ENCODE peak calls at places on chromosome 20, in nine cellular contexts. One of them, this sample, is unnamed.
A peak's percentile ranks its signal among the peaks of the same experiment; 100 is the strongest.

GRCh38 chr20:1177680-1178079 is 7.1 kb downstream of the TMEM74B start:
- DNase-seq in AG08395: no peak
- DNase-seq in choroid plexus epithelial cell: peak; percentile 22
- DNase-seq in NCI-H524 treated with DMSO at 0.1 percent for 48 hours: no peak
- DNase-seq in nephron progenitor cell: peak; percentile 39
- DNase-seq in NCI-H748 treated with DMSO at 0.1 percent for 48 hours: no peak
- DNase-seq in Calu3: peak; percentile 10
- DNase-seq in SHP77: no peak
- DNase-seq in NCI-H1694: no peak
- DNase-seq in this sample: peak; percentile 19

GRCh38 chr20:61762208-61762710 is 303.4 kb downstream of the TAF4 start:
- DNase-seq in nephron progenitor cell: no peak
- DNase-seq in NCI-H1694: no peak
- DNase-seq in NCI-H524 treated with DMSO at 0.1 percent for 48 hours: no peak
- DNase-seq in choroid plexus epithelial cell: no peak
- DNase-seq in Calu3: no peak
- DNase-seq in AG08395: no peak
- DNase-seq in SHP77: no peak
- DNase-seq in NCI-H748 treated with DMSO at 0.1 percent for 48 hours: no peak
- DNase-seq in this sample: peak; percentile 78

GRCh38 chr20:911882-912600 is 4.1 kb downstream of the ANGPT4 start:
- DNase-seq in nephron progenitor cell: no peak
- DNase-seq in AG08395: no peak
- DNase-seq in SHP77: no peak
- DNase-seq in NCI-H1694: no peak
- DNase-seq in NCI-H748 treated with DMSO at 0.1 percent for 48 hours: no peak
- DNase-seq in choroid plexus epithelial cell: no peak
- DNase-seq in NCI-H524 treated with DMSO at 0.1 percent for 48 hours: no peak
- DNase-seq in Calu3: peak; percentile 11
- DNase-seq in this sample: peak; percentile 38

GRCh38 chr20:3679749-3680700 is 1.8 kb downstream of the ADAM33 start:
- DNase-seq in SHP77: no peak
- DNase-seq in choroid plexus epithelial cell: peak; percentile 76
- DNase-seq in Calu3: no peak
- DNase-seq in nephron progenitor cell: no peak
- DNase-seq in NCI-H1694: no peak
- DNase-seq in AG08395: peak; percentile 92
- DNase-seq in NCI-H748 treated with DMSO at 0.1 percent for 48 hours: no peak
- DNase-seq in NCI-H524 treated with DMSO at 0.1 percent for 48 hours: no peak
- DNase-seq in this sample: no peak

GRCh38 chr20:51171141-51171540 is 148.2 kb upstream of the KCNG1 start:
- DNase-seq in NCI-H524 treated with DMSO at 0.1 percent for 48 hours: no peak
- DNase-seq in nephron progenitor cell: no peak
- DNase-seq in AG08395: no peak
- DNase-seq in SHP77: no peak
- DNase-seq in choroid plexus epithelial cell: no peak
- DNase-seq in NCI-H1694: no peak
- DNase-seq in Calu3: no peak
- DNase-seq in NCI-H748 treated with DMSO at 0.1 percent for 48 hours: no peak
- DNase-seq in this sample: no peak

GRCh38 chr20:45378191-45378590 is at the start of gene TP53TG5:
- DNase-seq in NCI-H748 treated with DMSO at 0.1 percent for 48 hours: no peak
- DNase-seq in NCI-H1694: no peak
- DNase-seq in Calu3: no peak
- DNase-seq in nephron progenitor cell: no peak
- DNase-seq in choroid plexus epithelial cell: no peak
- DNase-seq in NCI-H524 treated with DMSO at 0.1 percent for 48 hours: no peak
- DNase-seq in AG08395: no peak
- DNase-seq in SHP77: no peak
- DNase-seq in this sample: no peak

GRCh38 chr20:50580016-50580747 is 70.0 kb downstream of the PTPN1 start:
- DNase-seq in AG08395: peak; percentile 85
- DNase-seq in NCI-H1694: no peak
- DNase-seq in NCI-H524 treated with DMSO at 0.1 percent for 48 hours: no peak
- DNase-seq in SHP77: peak; percentile 14
- DNase-seq in nephron progenitor cell: peak; percentile 80
- DNase-seq in Calu3: peak; percentile 86
- DNase-seq in choroid plexus epithelial cell: peak; percentile 53
- DNase-seq in NCI-H748 treated with DMSO at 0.1 percent for 48 hours: no peak
- DNase-seq in this sample: no peak

GRCh38 chr20:50374541-50375078 is 135.6 kb upstream of the PTPN1 start:
- DNase-seq in NCI-H524 treated with DMSO at 0.1 percent for 48 hours: no peak
- DNase-seq in AG08395: no peak
- DNase-seq in nephron progenitor cell: no peak
- DNase-seq in NCI-H1694: no peak
- DNase-seq in SHP77: no peak
- DNase-seq in Calu3: no peak
- DNase-seq in NCI-H748 treated with DMSO at 0.1 percent for 48 hours: no peak
- DNase-seq in choroid plexus epithelial cell: no peak
- DNase-seq in this sample: no peak

GRCh38 chr20:52494244-52494643 is 302.7 kb upstream of the ZFP64 start:
- DNase-seq in AG08395: peak; percentile 81
- DNase-seq in SHP77: no peak
- DNase-seq in nephron progenitor cell: no peak
- DNase-seq in NCI-H1694: no peak
- DNase-seq in NCI-H524 treated with DMSO at 0.1 percent for 48 hours: no peak
- DNase-seq in Calu3: no peak
- DNase-seq in choroid plexus epithelial cell: peak; percentile 86
- DNase-seq in NCI-H748 treated with DMSO at 0.1 percent for 48 hours: no peak
- DNase-seq in this sample: no peak

GRCh38 chr20:41654884-41655283 is 36.7 kb upstream of the CHD6 start:
- DNase-seq in choroid plexus epithelial cell: peak; percentile 37
- DNase-seq in Calu3: peak; percentile 15
- DNase-seq in AG08395: peak; percentile 40
- DNase-seq in NCI-H1694: no peak
- DNase-seq in NCI-H748 treated with DMSO at 0.1 percent for 48 hours: no peak
- DNase-seq in nephron progenitor cell: peak; percentile 63
- DNase-seq in SHP77: no peak
- DNase-seq in NCI-H524 treated with DMSO at 0.1 percent for 48 hours: no peak
- DNase-seq in this sample: no peak

GRCh38 chr20:51462566-51463276 is 79.8 kb downstream of the NFATC2 start:
- DNase-seq in Calu3: no peak
- DNase-seq in NCI-H748 treated with DMSO at 0.1 percent for 48 hours: no peak
- DNase-seq in SHP77: no peak
- DNase-seq in NCI-H524 treated with DMSO at 0.1 percent for 48 hours: no peak
- DNase-seq in choroid plexus epithelial cell: peak; percentile 80
- DNase-seq in AG08395: peak; percentile 77
- DNase-seq in NCI-H1694: no peak
- DNase-seq in nephron progenitor cell: no peak
- DNase-seq in this sample: no peak

GRCh38 chr20:41697861-41698559 is 79.8 kb upstream of the CHD6 start:
- DNase-seq in NCI-H748 treated with DMSO at 0.1 percent for 48 hours: peak; percentile 81
- DNase-seq in NCI-H1694: peak; percentile 14
- DNase-seq in SHP77: peak; percentile 15
- DNase-seq in Calu3: peak; percentile 51
- DNase-seq in choroid plexus epithelial cell: peak; percentile 63
- DNase-seq in nephron progenitor cell: peak; percentile 12
- DNase-seq in NCI-H524 treated with DMSO at 0.1 percent for 48 hours: no peak
- DNase-seq in AG08395: peak; percentile 52
- DNase-seq in this sample: no peak

GRCh38 chr20:43477193-43477592 is 19.5 kb downstream of the SRSF6 start:
- DNase-seq in NCI-H748 treated with DMSO at 0.1 percent for 48 hours: no peak
- DNase-seq in NCI-H1694: no peak
- DNase-seq in SHP77: no peak
- DNase-seq in NCI-H524 treated with DMSO at 0.1 percent for 48 hours: no peak
- DNase-seq in nephron progenitor cell: no peak
- DNase-seq in AG08395: no peak
- DNase-seq in Calu3: no peak
- DNase-seq in choroid plexus epithelial cell: no peak
- DNase-seq in this sample: no peak

GRCh38 chr20:10565191-10565921 is 108.4 kb downstream of the JAG1 start:
- DNase-seq in Calu3: no peak
- DNase-seq in nephron progenitor cell: no peak
- DNase-seq in NCI-H1694: no peak
- DNase-seq in NCI-H748 treated with DMSO at 0.1 percent for 48 hours: no peak
- DNase-seq in choroid plexus epithelial cell: peak; percentile 89
- DNase-seq in NCI-H524 treated with DMSO at 0.1 percent for 48 hours: no peak
- DNase-seq in SHP77: no peak
- DNase-seq in AG08395: peak; percentile 57
- DNase-seq in this sample: no peak